ENCODE peak calls at places on chromosomes 11 and 22, in seven cellular contexts. One of them, this sample, is unnamed.

GRCh38 chr11:2298795-2299747 is 2.6 kb downstream of the C11orf21 start:
- DNase-seq in fibroblast of lung: no peak
- DNase-seq in left ventricle myocardium inferior: no peak
- DNase-seq in transverse colon: peak; percentile 44
- DNase-seq in GM23338: peak; percentile 75
- DNase-seq in A549: peak; percentile 57
- DNase-seq in upper lobe of right lung: peak; percentile 70
- DNase-seq in this sample: peak; percentile 69

GRCh38 chr22:47587361-47587760 is 824.9 kb downstream of the TBC1D22A start:
- DNase-seq in fibroblast of lung: no peak
- DNase-seq in left ventricle myocardium inferior: no peak
- DNase-seq in transverse colon: no peak
- DNase-seq in GM23338: no peak
- DNase-seq in A549: no peak
- DNase-seq in upper lobe of right lung: peak; percentile 18
- DNase-seq in this sample: no peak

GRCh38 chr22:44664149-44664548 is 37.9 kb upstream of the PRR5 start:
- DNase-seq in fibroblast of lung: peak; percentile 54
- DNase-seq in left ventricle myocardium inferior: peak; percentile 69
- DNase-seq in transverse colon: peak; percentile 67
- DNase-seq in GM23338: no peak
- DNase-seq in A549: no peak
- DNase-seq in upper lobe of right lung: no peak
- DNase-seq in this sample: peak; percentile 51

GRCh38 chr11:86047275-86047991 is 21.5 kb downstream of the PICALM start:
- DNase-seq in fibroblast of lung: peak; percentile 73
- DNase-seq in left ventricle myocardium inferior: no peak
- DNase-seq in transverse colon: no peak
- DNase-seq in GM23338: no peak
- DNase-seq in A549: no peak
- DNase-seq in upper lobe of right lung: no peak
- DNase-seq in this sample: no peak

GRCh38 chr22:44676441-44677298 is 25.3 kb upstream of the PRR5 start:
- DNase-seq in fibroblast of lung: no peak
- DNase-seq in left ventricle myocardium inferior: no peak
- DNase-seq in transverse colon: peak; percentile 77
- DNase-seq in GM23338: peak; percentile 32
- DNase-seq in A549: peak; percentile 28
- DNase-seq in upper lobe of right lung: no peak
- DNase-seq in this sample: no peak

GRCh38 chr11:2797741-2798361 is 87.7 kb downstream of the CDKN1C start:
- DNase-seq in fibroblast of lung: no peak
- DNase-seq in left ventricle myocardium inferior: peak; percentile 9
- DNase-seq in transverse colon: peak; percentile 7
- DNase-seq in GM23338: no peak
- DNase-seq in A549: no peak
- DNase-seq in upper lobe of right lung: peak; percentile 59
- DNase-seq in this sample: no peak

GRCh38 chr22:24434472-24435322 is 7.3 kb downstream of the ADORA2A start:
- DNase-seq in fibroblast of lung: no peak
- DNase-seq in left ventricle myocardium inferior: no peak
- DNase-seq in transverse colon: peak; percentile 69
- DNase-seq in GM23338: no peak
- DNase-seq in A549: no peak
- DNase-seq in upper lobe of right lung: peak; percentile 59
- DNase-seq in this sample: no peak

GRCh38 chr22:41589260-41589600 is 410 bp downstream of the PMM1 start:
- DNase-seq in fibroblast of lung: no peak
- DNase-seq in left ventricle myocardium inferior: no peak
- DNase-seq in transverse colon: no peak
- DNase-seq in GM23338: peak; percentile 60
- DNase-seq in A549: no peak
- DNase-seq in upper lobe of right lung: no peak
- DNase-seq in this sample: no peak

GRCh38 chr11:11451501-11452005 is 98.5 kb upstream of the CSNK2A3 start:
- DNase-seq in fibroblast of lung: peak; percentile 4
- DNase-seq in left ventricle myocardium inferior: no peak
- DNase-seq in transverse colon: no peak
- DNase-seq in GM23338: no peak
- DNase-seq in A549: peak; percentile 53
- DNase-seq in upper lobe of right lung: no peak
- DNase-seq in this sample: no peak

GRCh38 chr11:68338041-68338800 is 25.8 kb downstream of the LRP5 start:
- DNase-seq in fibroblast of lung: peak; percentile 51
- DNase-seq in left ventricle myocardium inferior: no peak
- DNase-seq in transverse colon: no peak
- DNase-seq in GM23338: no peak
- DNase-seq in A549: no peak
- DNase-seq in upper lobe of right lung: no peak
- DNase-seq in this sample: no peak

GRCh38 chr11:69374110-69374981 is 80.4 kb downstream of the MYEOV start:
- DNase-seq in fibroblast of lung: no peak
- DNase-seq in left ventricle myocardium inferior: peak; percentile 12
- DNase-seq in transverse colon: peak; percentile 73
- DNase-seq in GM23338: no peak
- DNase-seq in A549: no peak
- DNase-seq in upper lobe of right lung: peak; percentile 60
- DNase-seq in this sample: no peak

GRCh38 chr11:27431808-27432207 is 40.8 kb downstream of the LGR4 start:
- DNase-seq in fibroblast of lung: no peak
- DNase-seq in left ventricle myocardium inferior: no peak
- DNase-seq in transverse colon: no peak
- DNase-seq in GM23338: peak; percentile 20
- DNase-seq in A549: no peak
- DNase-seq in upper lobe of right lung: no peak
- DNase-seq in this sample: no peak

GRCh38 chr11:102430158-102430836 is 22.3 kb downstream of the TMEM123 start:
- DNase-seq in fibroblast of lung: peak; percentile 33
- DNase-seq in left ventricle myocardium inferior: no peak
- DNase-seq in transverse colon: no peak
- DNase-seq in GM23338: no peak
- DNase-seq in A549: no peak
- DNase-seq in upper lobe of right lung: no peak
- DNase-seq in this sample: no peak

GRCh38 chr22:27670701-27671412 is 130.7 kb downstream of the MN1 start:
- DNase-seq in fibroblast of lung: no peak
- DNase-seq in left ventricle myocardium inferior: peak; percentile 73
- DNase-seq in transverse colon: peak; percentile 40
- DNase-seq in GM23338: peak; percentile 93
- DNase-seq in A549: no peak
- DNase-seq in upper lobe of right lung: no peak
- DNase-seq in this sample: no peak

GRCh38 chr11:66277475-66278391 is at the start of gene CNIH2:
- DNase-seq in fibroblast of lung: no peak
- DNase-seq in left ventricle myocardium inferior: no peak
- DNase-seq in transverse colon: peak; percentile 47
- DNase-seq in GM23338: peak; percentile 69
- DNase-seq in A549: peak; percentile 56
- DNase-seq in upper lobe of right lung: no peak
- DNase-seq in this sample: peak; percentile 51

DNA sequence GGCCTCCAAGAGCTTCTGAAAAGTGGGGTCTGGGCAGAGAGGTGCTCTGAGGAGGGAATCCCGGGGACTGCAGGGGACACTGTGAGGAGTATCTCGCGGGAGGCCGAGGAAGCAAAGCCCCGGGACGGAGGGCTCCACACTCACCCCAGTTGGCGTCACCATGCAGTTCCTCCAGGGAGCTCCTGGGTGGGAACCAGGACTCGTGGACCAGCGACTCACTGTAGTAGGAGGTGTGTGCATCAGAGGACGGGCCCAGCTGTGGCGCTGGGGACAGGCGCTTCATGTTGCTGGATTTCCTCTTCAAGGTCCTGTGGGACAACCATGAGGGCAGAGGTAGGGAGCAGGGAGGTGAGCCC is 4.8 kb downstream of the SUN2 start:
- DNase-seq in fibroblast of lung: no peak
- DNase-seq in left ventricle myocardium inferior: no peak
- DNase-seq in transverse colon: no peak
- DNase-seq in GM23338: no peak
- DNase-seq in A549: no peak
- DNase-seq in upper lobe of right lung: no peak
- DNase-seq in this sample: no peak
- H3K27ac ChIP-seq in fibroblast of lung: no peak overlapping the region
- H3K27ac ChIP-seq in left ventricle myocardium inferior: peak overlapping the region; percentile 21
- H3K27ac ChIP-seq in transverse colon: peak overlapping the region; percentile 98
- H3K27ac ChIP-seq in GM23338: no peak overlapping the region
- H3K27ac ChIP-seq in A549: no peak overlapping the region
- H3K27ac ChIP-seq in upper lobe of right lung: peak overlapping the region; percentile 72
- H3K27ac ChIP-seq in this sample: peak overlapping the region; percentile 45

DNA sequence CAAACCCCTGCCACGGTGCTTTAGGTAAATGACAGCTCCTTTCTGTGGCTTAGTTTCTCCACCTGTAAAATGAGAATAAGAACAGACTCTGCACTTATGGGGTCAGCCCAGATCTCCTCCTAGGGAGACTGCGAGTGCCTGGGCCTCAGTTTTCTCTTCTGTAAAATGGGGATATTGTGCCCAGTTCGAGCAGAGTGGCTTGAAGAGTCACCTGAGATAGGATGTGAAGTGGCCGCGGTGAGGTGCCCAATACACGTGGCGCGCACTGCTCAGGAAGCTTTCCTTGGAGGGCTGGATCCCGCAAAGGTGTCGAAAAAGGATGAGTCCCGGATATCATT is 467 bp upstream of the EMID1 start:
- DNase-seq in fibroblast of lung: no peak
- DNase-seq in left ventricle myocardium inferior: no peak
- DNase-seq in transverse colon: no peak
- DNase-seq in GM23338: peak; percentile 50
- DNase-seq in A549: no peak
- DNase-seq in upper lobe of right lung: no peak
- DNase-seq in this sample: peak; percentile 50
- H3K4me3 ChIP-seq in fibroblast of lung: peak overlapping the region; percentile 14
- H3K4me3 ChIP-seq in left ventricle myocardium inferior: peak overlapping the region; percentile 65
- H3K4me3 ChIP-seq in transverse colon: peak overlapping the region; percentile 55
- H3K4me3 ChIP-seq in GM23338: peak overlapping the region; percentile 64
- H3K4me3 ChIP-seq in A549: peak overlapping the region; percentile 67
- H3K4me3 ChIP-seq in upper lobe of right lung: peak overlapping the region; percentile 47
- H3K4me3 ChIP-seq in this sample: no peak overlapping the region

GRCh38 chr22:29883045-29883830 is at the start of gene MTMR3:
- DNase-seq in fibroblast of lung: peak; percentile 88
- DNase-seq in left ventricle myocardium inferior: peak; percentile 94
- DNase-seq in transverse colon: peak; percentile 98
- DNase-seq in GM23338: peak; percentile 92
- DNase-seq in A549: peak; percentile 42
- DNase-seq in upper lobe of right lung: peak; percentile 97
- DNase-seq in this sample: peak; percentile 92
- TF ChIP-seq CTCF in fibroblast of lung: peak; percentile 42
- TF ChIP-seq CTCF in left ventricle myocardium inferior: peak; percentile 61
- TF ChIP-seq CTCF in transverse colon: peak; percentile 57
- TF ChIP-seq CTCF in GM23338: peak; percentile 8
- TF ChIP-seq CTCF in A549: no peak
- TF ChIP-seq CTCF in upper lobe of right lung: peak; percentile 43
- TF ChIP-seq CTCF in this sample: peak; percentile 57

DNA sequence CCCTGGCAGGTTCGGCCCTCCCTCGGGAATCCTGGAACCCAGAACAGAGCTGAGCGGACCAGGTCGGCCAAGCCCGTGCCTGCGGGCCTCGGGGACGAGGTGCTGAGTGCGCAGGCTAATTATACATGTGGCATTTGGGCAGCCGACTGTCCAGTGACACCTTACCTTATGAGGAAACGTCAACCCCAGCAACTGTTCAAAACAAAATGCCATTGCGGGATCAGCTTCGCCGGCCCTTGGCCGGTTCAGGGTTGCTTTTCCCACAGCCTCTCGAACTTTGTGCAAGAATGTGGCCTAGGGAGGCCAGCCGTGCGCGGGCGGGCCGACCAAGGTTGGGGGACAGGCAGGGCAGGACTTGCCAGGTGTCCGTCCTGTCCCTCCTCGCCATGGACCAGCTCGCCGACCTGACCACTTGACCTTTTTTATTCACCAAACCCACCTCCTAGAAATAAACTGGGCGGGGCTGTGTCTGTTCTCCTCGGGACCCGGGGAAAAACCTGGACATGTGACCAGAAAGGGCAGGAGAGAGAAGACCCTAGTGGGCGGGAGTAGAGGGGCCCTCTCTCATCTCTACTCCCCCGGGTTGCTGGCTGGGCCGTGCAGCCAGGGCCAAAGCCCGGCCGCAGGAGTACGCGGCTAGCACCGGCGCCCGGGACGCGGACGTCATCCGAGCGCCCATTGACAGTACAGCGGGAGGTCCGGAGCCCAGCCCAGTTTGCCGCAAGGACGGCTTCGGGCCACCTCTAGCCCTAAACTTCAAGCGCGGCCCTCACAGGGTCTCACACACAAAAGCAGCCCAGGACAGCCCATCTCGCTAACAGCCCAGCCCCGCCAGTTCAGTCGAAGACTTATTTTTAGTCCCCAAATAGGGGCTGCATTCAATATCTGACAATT is 134.3 kb upstream of the C11orf58 start:
- DNase-seq in fibroblast of lung: peak; percentile 55
- DNase-seq in left ventricle myocardium inferior: peak; percentile 71
- DNase-seq in transverse colon: peak; percentile 46
- DNase-seq in GM23338: peak; percentile 62
- DNase-seq in A549: no peak
- DNase-seq in upper lobe of right lung: peak; percentile 73
- DNase-seq in this sample: peak; percentile 70
- H3K27ac ChIP-seq in fibroblast of lung: peak overlapping the region; percentile 82
- H3K27ac ChIP-seq in left ventricle myocardium inferior: peak overlapping the region; percentile 97
- H3K27ac ChIP-seq in transverse colon: peak overlapping the region; percentile 75
- H3K27ac ChIP-seq in GM23338: no peak overlapping the region
- H3K27ac ChIP-seq in A549: no peak overlapping the region
- H3K27ac ChIP-seq in upper lobe of right lung: peak overlapping the region; percentile 77
- H3K27ac ChIP-seq in this sample: peak overlapping the region; percentile 91

DNA sequence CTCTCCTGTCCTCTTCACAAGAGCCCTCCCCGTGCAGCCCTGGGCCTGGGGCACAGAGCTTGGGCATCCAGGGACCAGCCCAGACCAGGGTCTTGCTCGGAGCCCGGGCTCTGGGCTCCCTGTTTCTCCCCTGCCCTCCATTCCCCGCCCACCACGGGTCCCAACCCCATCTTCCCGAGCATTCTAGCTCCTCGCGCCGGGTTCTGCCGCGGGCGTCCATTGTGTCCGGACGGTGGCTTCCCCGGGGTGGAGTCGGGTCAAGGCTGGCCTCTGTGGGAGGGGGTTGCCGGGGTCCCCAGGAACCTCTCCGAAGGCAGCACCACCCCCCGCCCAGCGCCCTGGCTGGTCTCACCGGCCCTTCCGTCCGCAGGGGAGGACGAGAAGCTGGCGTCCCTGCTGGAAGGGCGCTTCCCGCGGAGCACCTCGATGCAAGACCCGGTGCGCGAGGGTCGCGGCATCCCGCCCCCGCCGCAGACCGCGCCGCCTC is 18.1 kb upstream of the ACR start:
- DNase-seq in fibroblast of lung: no peak
- DNase-seq in left ventricle myocardium inferior: no peak
- DNase-seq in transverse colon: no peak
- DNase-seq in GM23338: peak; percentile 50
- DNase-seq in A549: no peak
- DNase-seq in upper lobe of right lung: no peak
- DNase-seq in this sample: no peak
- H3K4me3 ChIP-seq in fibroblast of lung: no peak overlapping the region
- H3K4me3 ChIP-seq in left ventricle myocardium inferior: peak overlapping the region; percentile 41
- H3K4me3 ChIP-seq in transverse colon: no peak overlapping the region
- H3K4me3 ChIP-seq in GM23338: peak overlapping the region; percentile 52
- H3K4me3 ChIP-seq in A549: no peak overlapping the region
- H3K4me3 ChIP-seq in upper lobe of right lung: no peak overlapping the region
- H3K4me3 ChIP-seq in this sample: no peak overlapping the region

This sample was measured in thyroid gland.